ENCODE peak calls at places on chromosome 21, in ten cellular contexts. A, X, L, H, B, P, K, C, Z and V are unnamed samples.

GRCh38 chr21:42010507-42011493 is 640 bp upstream of the ZBTB21 start:
- DNase-seq in A (peak), X (no peak), L (peak), H (no peak), K (peak), Z (peak), B (no peak), P (no peak), C (no peak), V (peak)

GRCh38 chr21:42674351-42674940 is 21.0 kb downstream of the PDE9A start:
- DNase-seq in A (no peak), B (no peak), C (no peak), K (no peak), X (no peak), Z (peak), L (peak), P (no peak), H (no peak), V (no peak)

GRCh38 chr21:41357546-41357945 is 4.3 kb upstream of the MX2 start:
- DNase-seq in A (no peak), H (no peak), X (no peak), B (peak), K (no peak), L (no peak), Z (no peak), C (no peak), P (no peak), V (no peak)

GRCh38 chr21:42145569-42146250 is 73.2 kb upstream of the ABCG1 start:
- DNase-seq in X (peak), K (peak), L (peak), A (peak), C (peak), H (peak), P (peak), Z (peak), B (peak), V (peak)

GRCh38 chr21:42850463-42850862 is 28.9 kb downstream of the WDR4 start:
- DNase-seq in L (no peak), H (no peak), A (no peak), Z (no peak), B (no peak), K (no peak), C (no peak), X (no peak), P (no peak), V (no peak)

GRCh38 chr21:15701845-15702244 is 27.9 kb upstream of the USP25 start:
- DNase-seq in H (no peak), C (no peak), P (no peak), L (no peak), B (no peak), A (no peak), X (no peak), Z (no peak), K (no peak), V (no peak)

GRCh38 chr21:32626633-32627196 is 14.5 kb upstream of the CFAP298 start:
- DNase-seq in L (no peak), P (no peak), H (no peak), K (no peak), B (no peak), X (no peak), Z (no peak), C (no peak), A (no peak), V (no peak)

GRCh38 chr21:35904995-35905972 is 155.0 kb downstream of the SETD4 start:
- DNase-seq in P (no peak), H (no peak), Z (no peak), B (peak), L (peak), A (no peak), C (no peak), K (no peak), X (no peak), V (no peak)

GRCh38 chr21:42263591-42264131 is 44.7 kb downstream of the ABCG1 start:
- DNase-seq in Z (no peak), P (peak), A (no peak), X (no peak), K (no peak), B (peak), L (peak), C (no peak), H (no peak), V (peak)

GRCh38 chr21:39175154-39175553 is 8.1 kb downstream of the PSMG1 start:
- DNase-seq in P (no peak), B (no peak), H (no peak), Z (no peak), C (no peak), X (no peak), A (no peak), K (peak), L (no peak), V (no peak)

GRCh38 chr21:14943636-14944035 is 121.2 kb downstream of the NRIP1 start:
- DNase-seq in K (no peak), A (no peak), B (no peak), P (no peak), X (no peak), L (no peak), Z (no peak), C (no peak), H (no peak), V (no peak)

GRCh38 chr21:45224189-45224938 is 63.3 kb downstream of the POFUT2 start:
- DNase-seq in X (peak), H (no peak), L (no peak), B (no peak), P (no peak), A (no peak), C (no peak), K (no peak), Z (no peak), V (no peak)

GRCh38 chr21:36111238-36111637 is 23.6 kb upstream of the CBR3 start:
- DNase-seq in P (no peak), Z (no peak), B (no peak), L (no peak), X (no peak), H (no peak), A (no peak), K (no peak), C (no peak), V (peak)

GRCh38 chr21:31173881-31174555 is 135.7 kb upstream of the KRTAP19-8 start:
- DNase-seq in K (no peak), A (no peak), P (peak), B (peak), L (peak), X (peak), H (no peak), C (no peak), Z (no peak), V (peak)